ENCODE peak calls at places on chromosomes 4 and X, in nine cellular contexts. N, X, I, U, Z, Y, L, B and F are unnamed samples.

GRCh38 chrX:53288173-53288572 is 6.8 kb upstream of the IQSEC2 start:
- DNase-seq in N (no peak), X (no peak), I (no peak), U (peak; percentile 23), Z (peak; percentile 54), Y (no peak), L (peak; percentile 80), B (no peak), F (no peak)

GRCh38 chr4:117064297-117064696 is 21.1 kb downstream of the TRAM1L1 start:
- DNase-seq in N (no peak), X (peak; percentile 0), I (no peak), U (peak; percentile 84), Z (no peak), Y (peak; percentile 2), L (no peak), B (no peak), F (no peak)

GRCh38 chrX:30812326-30812725 is 76.7 kb downstream of the TAB3 start:
- DNase-seq in N (no peak), X (no peak), I (no peak), U (no peak), Z (no peak), Y (no peak), L (no peak), B (no peak), F (no peak)

GRCh38 chrX:9604111-9604907 is 139.5 kb downstream of the TBL1X start:
- DNase-seq in N (no peak), X (no peak), I (no peak), U (no peak), Z (peak; percentile 46), Y (peak; percentile 74), L (peak; percentile 47), B (peak; percentile 86), F (no peak)

GRCh38 chr4:174496631-174497442 is 25.5 kb downstream of the HPGD start:
- DNase-seq in N (peak; percentile 36), X (no peak), I (no peak), U (peak; percentile 8), Z (no peak), Y (no peak), L (no peak), B (no peak), F (no peak)

GRCh38 chr4:87228561-87228860 is 8.1 kb upstream of the KLHL8 start:
- DNase-seq in N (peak; percentile 46), X (no peak), I (no peak), U (no peak), Z (no peak), Y (no peak), L (no peak), B (no peak), F (no peak)

GRCh38 chrX:118271770-118272169 is 74.1 kb upstream of the WDR44 start:
- DNase-seq in N (no peak), X (peak; percentile 1), I (no peak), U (no peak), Z (no peak), Y (peak; percentile 22), L (no peak), B (no peak), F (no peak)

GRCh38 chr4:67545199-67545995 is at the start of gene CENPC:
- DNase-seq in N (peak; percentile 98), X (peak; percentile 99), I (peak; percentile 98), U (peak; percentile 98), Z (peak; percentile 97), Y (peak; percentile 97), L (peak; percentile 98), B (peak; percentile 99), F (peak; percentile 99)

GRCh38 chr4:94897023-94897422 is 139.3 kb downstream of the BMPR1B start:
- DNase-seq in N (peak; percentile 10), X (peak; percentile 8), I (no peak), U (no peak), Z (no peak), Y (no peak), L (no peak), B (no peak), F (no peak)

GRCh38 chr4:94892051-94892450 is 134.3 kb downstream of the BMPR1B start:
- DNase-seq in N (no peak), X (peak; percentile 32), I (no peak), U (peak; percentile 63), Z (no peak), Y (no peak), L (no peak), B (no peak), F (peak; percentile 22)

GRCh38 chr4:94889961-94890360 is 132.2 kb downstream of the BMPR1B start:
- DNase-seq in N (peak; percentile 6), X (peak; percentile 91), I (no peak), U (peak; percentile 90), Z (no peak), Y (peak; percentile 70), L (no peak), B (no peak), F (peak; percentile 64)

GRCh38 chr4:94890579-94890978 is 132.8 kb downstream of the BMPR1B start:
- DNase-seq in N (no peak), X (no peak), I (no peak), U (no peak), Z (no peak), Y (no peak), L (no peak), B (no peak), F (no peak)

GRCh38 chr4:94895081-94895480 is 137.3 kb downstream of the BMPR1B start:
- DNase-seq in N (no peak), X (peak; percentile 63), I (no peak), U (no peak), Z (no peak), Y (no peak), L (no peak), B (no peak), F (no peak)
- H3K4me3 ChIP-seq in N (no peak overlapping the region), X (no peak overlapping the region), I (no peak overlapping the region), U (no peak overlapping the region), Z (no peak overlapping the region), Y (no peak overlapping the region), L (no peak overlapping the region), B (no peak overlapping the region), F (no peak overlapping the region)

DNA sequence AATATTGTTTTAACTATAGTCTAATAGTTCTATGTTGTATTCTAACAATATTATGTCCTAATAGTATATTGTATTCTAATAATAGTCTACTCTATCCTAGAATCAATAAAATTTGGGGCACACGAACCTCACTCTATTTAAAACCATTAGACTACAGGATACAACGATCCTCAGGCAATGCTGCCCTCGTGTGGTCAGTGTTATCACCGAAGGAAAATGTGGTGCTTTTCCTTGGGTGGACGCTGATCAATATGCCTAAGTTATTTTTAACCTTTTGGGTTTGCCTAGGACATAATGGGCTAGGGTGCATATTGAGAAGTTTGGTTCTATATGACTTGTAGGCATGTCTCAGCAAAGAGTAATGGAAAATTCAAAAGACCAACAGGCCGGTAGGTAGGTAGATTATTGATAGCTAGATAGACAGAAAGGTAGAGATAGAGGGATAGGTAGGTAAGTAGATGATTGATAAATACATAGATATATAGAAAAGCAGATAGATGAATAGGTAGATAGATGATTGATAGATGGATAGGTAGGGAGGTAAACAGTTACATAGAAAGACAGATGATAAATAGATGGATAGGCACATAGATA is 75.1 kb downstream of the PRKX start:
- DNase-seq in N (peak; percentile 73), X (peak; percentile 58), I (no peak), U (peak; percentile 46), Z (peak; percentile 11), Y (peak; percentile 60), L (peak; percentile 64), B (peak; percentile 81), F (peak; percentile 32)
- TF ChIP-seq CTCF in N (peak; percentile 88), X (peak; percentile 64), I (no peak), U (peak; percentile 67), Z (peak; percentile 57), Y (peak; percentile 57), L (peak; percentile 49), B (no peak), F (peak; percentile 56)

GRCh38 chrX:1591863-1592127 is 391 bp downstream of the AKAP17A start:
- DNase-seq in N (no peak), X (peak; percentile 13), I (peak; percentile 72), U (no peak), Z (no peak), Y (no peak), L (peak; percentile 42), B (no peak), F (no peak)

GRCh38 chrX:1592128-1592862 is 891 bp downstream of the AKAP17A start:
- DNase-seq in N (peak; percentile 50), X (peak; percentile 60), I (peak; percentile 71), U (no peak), Z (no peak), Y (peak; percentile 19), L (no peak), B (peak; percentile 89), F (peak; percentile 36)

GRCh38 chrX:1595711-1596060 is 4.3 kb downstream of the AKAP17A start:
- DNase-seq in N (no peak), X (no peak), I (peak; percentile 27), U (no peak), Z (no peak), Y (no peak), L (no peak), B (peak; percentile 50), F (no peak)

GRCh38 chrX:1592863-1593201 is 1.4 kb downstream of the AKAP17A start:
- DNase-seq in N (peak; percentile 44), X (no peak), I (peak; percentile 58), U (no peak), Z (no peak), Y (no peak), L (no peak), B (peak; percentile 83), F (no peak)

DNA sequence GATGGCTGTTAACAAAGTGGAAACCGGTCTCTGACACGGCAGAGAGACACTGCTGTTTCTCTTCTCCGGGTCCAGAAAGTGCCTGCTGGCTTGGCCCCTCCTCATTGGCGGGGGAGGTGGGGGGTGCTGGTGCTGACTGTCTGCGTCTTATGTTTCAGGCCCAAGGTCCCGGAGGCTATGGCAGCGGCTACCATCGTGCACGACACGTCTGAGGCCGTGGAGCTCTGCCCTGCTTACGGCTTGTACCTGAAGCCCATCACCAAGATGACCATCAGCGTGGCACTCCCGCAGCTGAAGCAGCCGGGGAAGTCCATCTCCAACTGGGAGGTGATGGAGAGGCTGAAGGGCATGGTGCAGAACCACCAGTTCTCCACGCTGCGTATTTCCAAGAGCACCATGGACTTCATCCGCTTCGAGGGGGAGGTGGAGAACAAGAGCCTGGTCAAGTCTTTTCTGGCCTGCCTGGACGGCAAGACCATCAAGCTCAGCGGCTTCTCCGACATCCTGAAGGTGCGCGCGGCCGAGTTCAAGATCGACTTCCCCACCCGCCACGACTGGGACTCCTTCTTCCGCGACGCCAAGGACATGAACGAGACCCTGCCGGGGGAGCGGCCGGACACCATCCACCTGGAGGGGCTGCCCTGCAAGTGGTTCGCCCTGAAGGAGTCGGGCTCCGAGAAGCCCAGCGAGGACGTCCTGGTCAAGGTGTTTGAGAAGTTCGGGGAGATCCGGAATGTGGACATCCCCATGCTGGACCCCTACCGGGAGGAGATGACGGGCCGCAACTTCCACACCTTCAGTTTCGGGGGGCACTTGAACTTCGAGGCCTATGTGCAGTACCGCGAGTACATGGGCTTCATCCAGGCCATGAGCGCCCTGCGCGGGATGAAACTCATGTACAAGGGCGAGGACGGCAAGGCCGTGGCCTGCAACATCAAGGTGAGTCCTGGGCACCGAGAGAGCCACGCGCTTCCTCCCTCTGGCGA is 2.2 kb downstream of the AKAP17A start:
- DNase-seq in N (no peak), X (peak; percentile 33), I (peak; percentile 59), U (no peak), Z (no peak), Y (no peak), L (peak; percentile 50), B (peak; percentile 83), F (no peak)
- H3K4me3 ChIP-seq in N (peak overlapping the region; percentile 94), X (peak overlapping the region; percentile 89), I (no peak overlapping the region), U (peak overlapping the region; percentile 95), Z (no peak overlapping the region), Y (peak overlapping the region; percentile 88), L (no peak overlapping the region), B (no peak overlapping the region), F (peak overlapping the region; percentile 75)

DNA sequence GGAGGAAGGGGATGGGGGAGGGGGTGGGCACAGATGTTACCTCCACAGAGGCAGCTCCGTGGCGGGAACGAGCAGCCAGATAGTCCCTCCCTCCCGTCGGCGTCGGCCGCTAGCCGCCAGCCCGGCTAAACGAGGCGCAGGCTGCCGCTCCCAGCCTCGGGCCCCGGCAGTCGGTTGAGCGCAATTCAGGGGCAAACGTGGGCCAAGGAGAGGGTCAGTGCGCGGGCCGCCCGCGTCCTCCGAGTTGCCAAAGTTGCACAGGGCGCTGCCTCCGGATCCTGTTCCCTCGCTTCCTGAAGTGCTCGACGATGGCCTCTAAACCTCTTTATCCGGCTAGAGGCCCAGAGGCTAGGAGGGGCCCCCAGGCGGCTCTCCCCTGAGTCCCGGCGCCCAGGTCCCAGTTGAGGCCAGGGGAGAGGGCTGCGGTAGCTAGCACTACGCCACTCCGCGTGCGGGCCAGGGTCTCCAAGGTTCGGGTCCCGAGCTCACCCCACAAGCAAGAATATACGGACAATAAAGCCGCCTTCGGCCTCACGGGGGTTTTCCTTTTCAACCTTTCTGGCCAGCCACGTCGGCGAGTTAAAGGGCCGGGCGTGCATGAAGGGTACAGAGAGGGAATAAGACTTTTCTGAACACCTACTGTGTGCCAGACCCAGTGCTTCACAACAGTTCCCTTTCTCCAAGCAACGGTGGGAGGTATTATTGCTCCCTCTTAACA is 138.7 kb upstream of the ZIC3 start:
- DNase-seq in N (no peak), X (no peak), I (no peak), U (no peak), Z (no peak), Y (no peak), L (no peak), B (no peak), F (no peak)
- TF ChIP-seq CTCF in N (no peak), X (no peak), I (no peak), U (no peak), Z (no peak), Y (no peak), L (no peak), B (no peak), F (no peak)